ENCODE peak calls at places on chromosomes 13 and 19, in eight cellular contexts. I is AG20443; D is left ventricle myocardium inferior; R is ureter; Q is foreskin fibroblast; U is NB4; K is activated naive CD4-positive, alpha-beta T cell treated with anti-CD3 and anti-CD28 coated beads, Interleukin-2, amount 50 U/mL, for 72 hours; O is NCI-H2029. S is an unnamed sample.

GRCh38 chr19:21587117-21587461 is 81.7 kb downstream of the ZNF429 start:
- DNase-seq in R (no peak), D (peak), O (no peak), I (no peak), Q (no peak), U (no peak), K (no peak), S (no peak)

GRCh38 chr19:56147307-56147706 is 6.2 kb downstream of the ZNF444 start:
- DNase-seq in O (no peak), D (no peak), R (no peak), Q (no peak), I (no peak), K (no peak), U (no peak), S (no peak)

GRCh38 chr13:71864981-71865857 is 1.8 kb downstream of the DACH1 start:
- DNase-seq in I (peak), K (no peak), O (no peak), R (peak), D (peak), U (peak), Q (peak), S (no peak)

GRCh38 chr13:57716295-57716694 is 84.8 kb downstream of the PCDH17 start:
- DNase-seq in I (no peak), D (no peak), R (no peak), U (peak), Q (no peak), K (no peak), O (no peak), S (no peak)

GRCh38 chr19:10654610-10655456 is 687 bp downstream of the ILF3 start:
- DNase-seq in I (peak), Q (peak), K (peak), O (peak), U (peak), D (peak), R (peak), S (no peak)

GRCh38 chr19:54422136-54422535 is 6.9 kb downstream of the TTYH1 start:
- DNase-seq in O (no peak), K (no peak), I (peak), U (no peak), Q (no peak), D (no peak), R (no peak), S (no peak)

GRCh38 chr19:3039641-3040077 is 10.6 kb upstream of the TLE2 start:
- DNase-seq in U (no peak), D (no peak), K (no peak), I (no peak), O (no peak), R (no peak), Q (no peak), S (no peak)

GRCh38 chr19:11377237-11377636 is 2.8 kb downstream of the SWSAP1 start:
- DNase-seq in Q (peak), R (no peak), U (peak), D (no peak), K (no peak), O (no peak), I (peak), S (peak)

GRCh38 chr13:66922444-66922843 is 307.7 kb downstream of the PCDH9 start:
- DNase-seq in Q (no peak), R (no peak), D (no peak), I (no peak), K (no peak), O (no peak), U (no peak), S (no peak)

GRCh38 chr13:64591981-64592380 is 2638.2 kb downstream of the PCDH9 start:
- DNase-seq in K (no peak), Q (peak), O (no peak), D (no peak), I (peak), R (no peak), U (no peak), S (peak)

GRCh38 chr13:32824671-32825070 is 191.6 kb upstream of the KL start:
- DNase-seq in I (peak), D (no peak), U (no peak), O (no peak), K (no peak), Q (peak), R (no peak), S (peak)